ENCODE peak calls at places on chromosomes 1 and 21, in four cellular contexts. H, P, F and G are unnamed samples.

GRCh38 chr1:235784950-235785349 is 81.8 kb downstream of the LYST start:
- DNase-seq in H (no peak), P (no peak), F (no peak), G (no peak)

GRCh38 chr21:38388219-38388618 is 110.1 kb downstream of the ERG start:
- DNase-seq in H (no peak), P (no peak), F (no peak), G (no peak)

GRCh38 chr1:20192871-20193411 is 6.6 kb upstream of the PLA2G2C start:
- DNase-seq in H (no peak), P (no peak), F (no peak), G (no peak)

GRCh38 chr1:234495231-234495990 is 16.4 kb upstream of the TARBP1 start:
- DNase-seq in H (no peak), P (peak), F (no peak), G (no peak)

GRCh38 chr1:58783090-58783992 is 506 bp downstream of the JUN start:
- DNase-seq in H (peak), P (peak), F (peak), G (peak)

GRCh38 chr1:216665381-216665780 is 57.8 kb downstream of the ESRRG start:
- DNase-seq in H (no peak), P (no peak), F (no peak), G (no peak)

GRCh38 chr1:20616468-20617156 is 16.6 kb upstream of the PINK1 start:
- DNase-seq in H (no peak), P (peak), F (no peak), G (no peak)

GRCh38 chr21:20790113-20790512 is 208.1 kb upstream of the NCAM2 start:
- DNase-seq in H (no peak), P (no peak), F (no peak), G (no peak)

GRCh38 chr1:57424231-57425027 is 569 bp upstream of the DAB1 start:
- DNase-seq in H (no peak), P (no peak), F (peak), G (peak)

GRCh38 chr1:189962171-189962570 is 515.5 kb downstream of the BRINP3 start:
- DNase-seq in H (no peak), P (no peak), F (no peak), G (no peak)

GRCh38 chr1:109625176-109625575 is 5.5 kb downstream of the AMPD2 start:
- DNase-seq in H (no peak), P (no peak), F (no peak), G (no peak)

GRCh38 chr1:113153116-113153803 is 80.3 kb downstream of the LRIG2 start:
- DNase-seq in H (no peak), P (no peak), F (no peak), G (no peak)

GRCh38 chr1:9242338-9242969 is 7.9 kb downstream of the H6PD start:
- DNase-seq in H (no peak), P (no peak), F (no peak), G (no peak)

GRCh38 chr1:168792142-168792541 is 63.1 kb upstream of the DPT start:
- DNase-seq in H (no peak), P (peak), F (no peak), G (no peak)

GRCh38 chr1:229508823-229509337 is 739 bp upstream of the NUP133 start:
- DNase-seq in H (no peak), P (peak), F (no peak), G (no peak)

GRCh38 chr1:237386362-237387143 is 344.6 kb downstream of the RYR2 start:
- DNase-seq in H (no peak), P (peak), F (no peak), G (no peak)

GRCh38 chr1:21703318-21703963 is 34.3 kb upstream of the RAP1GAP start:
- DNase-seq in H (no peak), P (peak), F (peak), G (no peak)

GRCh38 chr1:111752186-111752585 is 3.5 kb upstream of the DDX20 start:
- DNase-seq in H (no peak), P (no peak), F (no peak), G (no peak)

GRCh38 chr1:1609822-1610485 is 5.3 kb upstream of the MIB2 start:
- DNase-seq in H (no peak), P (no peak), F (no peak), G (no peak)

GRCh38 chr21:31444061-31444460 is 100.0 kb upstream of the TIAM1 start:
- DNase-seq in H (no peak), P (no peak), F (no peak), G (no peak)

GRCh38 chr1:10824821-10825540 is 28.5 kb upstream of the CASZ1 start:
- DNase-seq in H (no peak), P (no peak), F (no peak), G (no peak)

DNA sequence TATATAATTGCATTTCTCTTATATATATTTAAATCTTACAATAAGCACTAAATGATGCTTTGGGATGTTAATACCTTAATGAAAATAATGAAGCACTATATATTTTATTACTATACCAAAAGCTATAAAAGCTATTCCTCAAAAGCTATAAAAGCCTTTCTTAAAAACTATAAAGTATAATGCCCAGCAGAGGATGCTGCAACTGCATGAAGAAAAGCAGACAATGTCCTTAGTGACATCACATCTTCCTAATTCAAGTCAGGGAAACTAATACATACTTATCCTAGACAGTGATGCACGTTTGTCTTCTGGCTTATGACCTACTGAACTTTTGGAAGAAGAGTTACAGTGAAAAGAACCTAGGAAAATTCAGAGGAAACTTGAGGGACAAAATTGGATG is 13.6 kb upstream of the C1orf185 start:
- DNase-seq in H (no peak), P (peak), F (no peak), G (no peak)
- TF ChIP-seq CTCF in H (no peak), P (peak), F (no peak), G (no peak)

GRCh38 chr1:35448344-35448801 is 108.8 kb downstream of the KIAA0319L start:
- DNase-seq in H (no peak), P (no peak), F (peak), G (no peak)

GRCh38 chr1:35449334-35450008 is 107.7 kb downstream of the KIAA0319L start:
- DNase-seq in H (no peak), P (no peak), F (no peak), G (no peak)

GRCh38 chr1:35452086-35452485 is 105.1 kb downstream of the KIAA0319L start:
- DNase-seq in H (no peak), P (no peak), F (no peak), G (no peak)

GRCh38 chr1:35454175-35454574 is 103.0 kb downstream of the KIAA0319L start:
- DNase-seq in H (no peak), P (no peak), F (no peak), G (no peak)

DNA sequence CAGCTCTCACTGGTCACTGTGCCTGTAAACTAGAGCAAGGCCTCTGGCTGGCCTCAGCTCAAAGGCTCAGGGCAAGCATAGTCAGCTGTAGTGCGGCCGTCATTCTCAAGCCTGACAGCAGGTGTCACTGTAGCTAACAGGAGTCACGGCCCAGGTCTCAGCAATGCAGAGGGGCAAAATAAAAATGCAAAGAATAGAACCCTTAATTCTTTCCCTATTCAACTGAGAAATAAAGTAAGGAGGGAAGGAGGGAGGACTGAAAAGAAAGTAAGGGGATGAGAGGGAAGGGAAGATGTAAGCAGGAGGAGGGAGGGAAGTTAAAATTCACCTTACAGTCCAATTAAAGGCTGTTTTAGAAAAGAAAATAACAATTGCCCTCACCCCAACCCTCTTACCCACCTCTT is 106.1 kb downstream of the KIAA0319L start:
- DNase-seq in H (peak), P (peak), F (peak), G (peak)
- TF ChIP-seq CTCF in H (peak), P (peak), F (peak), G (peak)

GRCh38 chr1:223487514-223488259 is 94.5 kb downstream of the CCDC185 start:
- DNase-seq in H (no peak), P (no peak), F (no peak), G (no peak)

GRCh38 chr1:223489439-223489838 is 96.2 kb downstream of the CCDC185 start:
- DNase-seq in H (no peak), P (no peak), F (no peak), G (no peak)

GRCh38 chr1:223483511-223483910 is 90.3 kb downstream of the CCDC185 start:
- DNase-seq in H (no peak), P (no peak), F (no peak), G (no peak)

GRCh38 chr1:223482766-223483165 is 89.6 kb downstream of the CCDC185 start:
- DNase-seq in H (no peak), P (peak), F (no peak), G (no peak)

GRCh38 chr1:223486366-223486765 is 93.2 kb downstream of the CCDC185 start:
- DNase-seq in H (no peak), P (no peak), F (no peak), G (no peak)
- TF ChIP-seq CTCF in H (peak), P (no peak), F (no peak), G (peak)

GRCh38 chr1:25565626-25566025 is 22.2 kb downstream of the LDLRAP1 start:
- DNase-seq in H (no peak), P (no peak), F (no peak), G (no peak)
- TF ChIP-seq CTCF in H (no peak), P (no peak), F (no peak), G (no peak)

GRCh38 chr1:40951943-40952743 is 27.4 kb upstream of the CTPS1 start:
- DNase-seq in H (peak), P (peak), F (peak), G (peak)
- TF ChIP-seq CTCF in H (peak), P (peak), F (peak), G (peak)

GRCh38 chr1:226223786-226224244 is 351 bp downstream of the MIXL1 start:
- DNase-seq in H (peak), P (peak), F (peak), G (peak)
- TF ChIP-seq CTCF in H (no peak), P (peak), F (no peak), G (peak)

GRCh38 chr21:29366532-29366931 is 67.8 kb downstream of the BACH1 start:
- DNase-seq in H (no peak), P (no peak), F (no peak), G (no peak)

GRCh38 chr21:29365636-29366305 is 67.0 kb downstream of the BACH1 start:
- DNase-seq in H (no peak), P (no peak), F (no peak), G (no peak)

GRCh38 chr21:29359718-29360117 is 61.0 kb downstream of the BACH1 start:
- DNase-seq in H (no peak), P (no peak), F (no peak), G (no peak)

GRCh38 chr21:29362758-29363157 is 64.0 kb downstream of the BACH1 start:
- DNase-seq in H (no peak), P (no peak), F (no peak), G (no peak)

GRCh38 chr21:29360799-29361765 is 62.4 kb downstream of the BACH1 start:
- DNase-seq in H (no peak), P (no peak), F (no peak), G (no peak)
- TF ChIP-seq CTCF in H (peak), P (no peak), F (no peak), G (peak)